ENCODE peak calls at places on chromosome 19, in ten cellular contexts. W is cardiac muscle cell; Y is CD4-positive, alpha-beta T cell; O is nephron progenitor cell; F is astrocyte of the cerebellum; R is lower leg skin; A is HepG2; T is activated CD8-positive, alpha-beta T cell treated with anti-CD3 and anti-CD28 coated beads for 36 hours; H is AG04450; C is GM13976. U is an unnamed sample.

GRCh38 chr19:10981496-10981895 is 20.7 kb downstream of the SMARCA4 start:
- DNase-seq in O (no peak), W (no peak), R (no peak), C (peak), Y (no peak), A (no peak), T (no peak), H (peak), F (no peak), U (no peak)

GRCh38 chr19:6971366-6971765 is 49.9 kb downstream of the MBD3L2B start:
- DNase-seq in C (no peak), O (no peak), W (no peak), T (no peak), A (no peak), Y (no peak), F (no peak), H (no peak), R (no peak), U (no peak)

GRCh38 chr19:42288881-42289555 is 12.9 kb upstream of the PRR19 start:
- DNase-seq in C (no peak), H (no peak), W (no peak), T (no peak), F (no peak), Y (no peak), O (no peak), A (no peak), R (no peak), U (no peak)

GRCh38 chr19:8487137-8487851 is 15.1 kb downstream of the PRAM1 start:
- DNase-seq in R (no peak), A (no peak), Y (peak), W (no peak), O (no peak), T (peak), C (peak), H (no peak), F (no peak), U (no peak)

GRCh38 chr19:29431332-29431731 is 94.5 kb upstream of the VSTM2B start:
- DNase-seq in T (no peak), C (no peak), H (no peak), F (no peak), Y (no peak), A (no peak), W (no peak), O (no peak), R (no peak), U (no peak)

GRCh38 chr19:28502879-28503734 is 709.8 kb downstream of the UQCRFS1 start:
- DNase-seq in Y (no peak), F (no peak), H (no peak), C (no peak), T (no peak), A (no peak), W (no peak), R (peak), O (no peak), U (no peak)

GRCh38 chr19:13231663-13232062 is 81.5 kb downstream of the IER2 start:
- DNase-seq in H (no peak), R (no peak), C (no peak), Y (no peak), F (no peak), A (no peak), W (no peak), O (no peak), T (no peak), U (no peak)

GRCh38 chr19:39802958-39803357 is 24.3 kb downstream of the LEUTX start:
- DNase-seq in C (no peak), A (no peak), H (no peak), O (no peak), Y (no peak), T (no peak), F (no peak), W (no peak), R (no peak), U (no peak)

GRCh38 chr19:36514012-36514612 is 14.0 kb downstream of the ZNF260 start:
- DNase-seq in H (no peak), F (no peak), C (no peak), A (no peak), Y (no peak), O (no peak), R (no peak), T (no peak), W (no peak), U (no peak)

GRCh38 chr19:37980419-37980975 is 73.5 kb downstream of the SIPA1L3 start:
- DNase-seq in F (no peak), O (no peak), A (no peak), Y (no peak), W (no peak), C (no peak), R (peak), T (no peak), H (no peak), U (no peak)

GRCh38 chr19:19514215-19514633 is 1.1 kb downstream of the TSSK6 start:
- DNase-seq in Y (no peak), C (no peak), F (no peak), H (no peak), O (no peak), W (peak), A (no peak), T (no peak), R (no peak), U (no peak)

GRCh38 chr19:19410553-19411550 is 5.4 kb downstream of the GATAD2A start:
- DNase-seq in Y (no peak), R (no peak), H (no peak), T (peak), W (no peak), A (no peak), F (no peak), C (peak), O (no peak), U (peak)

GRCh38 chr19:13978306-13978705 is 26.0 kb downstream of the DCAF15 start:
- DNase-seq in O (peak), H (no peak), Y (no peak), W (peak), A (no peak), C (no peak), R (peak), T (peak), F (no peak), U (no peak)

GRCh38 chr19:49554701-49555181 is 25.6 kb downstream of the NOSIP start:
- DNase-seq in W (peak), F (no peak), H (no peak), R (no peak), C (no peak), O (no peak), Y (no peak), T (peak), A (no peak), U (no peak)

GRCh38 chr19:18785179-18786124 is 5.7 kb downstream of the COMP start:
- DNase-seq in R (peak), A (peak), H (no peak), T (peak), Y (peak), F (no peak), C (peak), W (peak), O (peak), U (peak)

GRCh38 chr19:11560404-11560988 is 1.5 kb upstream of the ELOF1 start:
- DNase-seq in Y (peak), H (peak), C (peak), R (no peak), A (peak), F (peak), O (peak), W (peak), T (peak), U (peak)

GRCh38 chr19:43662487-43662886 is 7.5 kb downstream of the PLAUR start:
- DNase-seq in Y (no peak), H (no peak), C (no peak), T (no peak), R (no peak), W (peak), A (peak), O (no peak), F (no peak), U (no peak)

GRCh38 chr19:47247308-47247990 is 8.9 kb upstream of the CCDC9 start:
- DNase-seq in H (peak), R (peak), A (peak), Y (peak), W (peak), O (peak), T (peak), C (peak), F (peak), U (peak)

GRCh38 chr19:13574933-13575332 is 68.7 kb upstream of the CACNA1A start:
- DNase-seq in H (no peak), C (no peak), A (peak), O (peak), W (peak), Y (no peak), F (no peak), R (no peak), T (no peak), U (no peak)

GRCh38 chr19:39544201-39544903 is 4.4 kb upstream of the EID2 start:
- DNase-seq in R (no peak), Y (no peak), W (peak), T (peak), H (no peak), F (no peak), O (no peak), C (no peak), A (no peak), U (no peak)

GRCh38 chr19:28481674-28482073 is 731.3 kb downstream of the UQCRFS1 start:
- DNase-seq in A (no peak), Y (no peak), R (no peak), F (no peak), C (no peak), O (no peak), W (no peak), T (no peak), H (no peak), U (no peak)

GRCh38 chr19:47369923-47370625 is 21.0 kb downstream of the DHX34 start:
- DNase-seq in R (no peak), F (no peak), A (no peak), T (no peak), H (peak), O (no peak), Y (no peak), W (peak), C (no peak), U (no peak)

GRCh38 chr19:10180459-10180858 is 14.3 kb downstream of the DNMT1 start:
- DNase-seq in W (no peak), H (no peak), C (no peak), F (no peak), Y (no peak), R (no peak), O (no peak), A (no peak), T (no peak), U (no peak)

GRCh38 chr19:29370276-29370675 is 155.5 kb upstream of the VSTM2B start:
- DNase-seq in A (no peak), C (no peak), W (no peak), Y (no peak), F (no peak), O (no peak), T (no peak), R (no peak), H (no peak), U (no peak)

GRCh38 chr19:45884682-45885555 is 1.0 kb downstream of the IRF2BP1 start:
- DNase-seq in T (peak), Y (no peak), O (peak), C (peak), F (no peak), A (no peak), W (no peak), H (no peak), R (no peak), U (peak)

GRCh38 chr19:43718627-43719377 is 2.9 kb downstream of the IRGC start:
- DNase-seq in W (no peak), H (no peak), A (no peak), O (no peak), R (no peak), Y (no peak), C (no peak), F (no peak), T (no peak), U (no peak)

GRCh38 chr19:9354651-9355050 is 8.2 kb upstream of the ZNF177 start:
- DNase-seq in W (no peak), R (no peak), A (no peak), O (no peak), Y (no peak), H (no peak), T (no peak), C (no peak), F (no peak), U (no peak)

GRCh38 chr19:28793391-28794168 is 419.4 kb downstream of the UQCRFS1 start:
- DNase-seq in C (no peak), W (no peak), F (no peak), O (peak), Y (no peak), T (no peak), H (no peak), A (no peak), R (no peak), U (no peak)

GRCh38 chr19:56137405-56137804 is 3.7 kb upstream of the ZNF444 start:
- DNase-seq in W (no peak), R (no peak), H (no peak), T (no peak), F (no peak), O (no peak), Y (no peak), C (no peak), A (no peak), U (no peak)

GRCh38 chr19:17658240-17658639 is 29.9 kb downstream of the UNC13A start:
- DNase-seq in T (no peak), Y (no peak), H (no peak), O (no peak), W (no peak), A (no peak), R (no peak), C (no peak), F (no peak), U (no peak)

GRCh38 chr19:29538651-29539050 is 12.9 kb downstream of the VSTM2B start:
- DNase-seq in H (no peak), C (no peak), F (no peak), T (no peak), A (no peak), R (no peak), Y (no peak), W (no peak), O (no peak), U (no peak)

GRCh38 chr19:28836366-28836765 is 376.6 kb downstream of the UQCRFS1 start:
- DNase-seq in F (no peak), C (no peak), R (no peak), H (no peak), O (no peak), Y (no peak), T (no peak), A (no peak), W (no peak), U (no peak)

GRCh38 chr19:47133021-47133471 is 2.4 kb downstream of the SAE1 start:
- DNase-seq in A (no peak), C (no peak), O (no peak), Y (no peak), W (no peak), T (no peak), F (no peak), H (no peak), R (no peak), U (no peak)

GRCh38 chr19:33194527-33194883 is 375 bp downstream of the LRP3 start:
- DNase-seq in F (no peak), H (no peak), A (no peak), R (no peak), O (peak), Y (no peak), W (peak), C (no peak), T (no peak), U (no peak)

GRCh38 chr19:8926341-8926740 is 83.9 kb downstream of the MUC16 start:
- DNase-seq in A (no peak), R (no peak), O (no peak), H (no peak), W (no peak), C (no peak), F (no peak), T (no peak), Y (no peak), U (no peak)

GRCh38 chr19:44747739-44748425 is 626 bp upstream of the BCL3 start:
- DNase-seq in T (peak), Y (no peak), A (peak), W (peak), H (no peak), O (no peak), F (no peak), R (peak), C (no peak), U (no peak)

GRCh38 chr19:23957660-23958281 is 43.1 kb downstream of the ZNF726 start:
- DNase-seq in T (no peak), R (no peak), F (no peak), O (no peak), H (peak), W (no peak), A (no peak), C (no peak), Y (no peak), U (no peak)

DNA sequence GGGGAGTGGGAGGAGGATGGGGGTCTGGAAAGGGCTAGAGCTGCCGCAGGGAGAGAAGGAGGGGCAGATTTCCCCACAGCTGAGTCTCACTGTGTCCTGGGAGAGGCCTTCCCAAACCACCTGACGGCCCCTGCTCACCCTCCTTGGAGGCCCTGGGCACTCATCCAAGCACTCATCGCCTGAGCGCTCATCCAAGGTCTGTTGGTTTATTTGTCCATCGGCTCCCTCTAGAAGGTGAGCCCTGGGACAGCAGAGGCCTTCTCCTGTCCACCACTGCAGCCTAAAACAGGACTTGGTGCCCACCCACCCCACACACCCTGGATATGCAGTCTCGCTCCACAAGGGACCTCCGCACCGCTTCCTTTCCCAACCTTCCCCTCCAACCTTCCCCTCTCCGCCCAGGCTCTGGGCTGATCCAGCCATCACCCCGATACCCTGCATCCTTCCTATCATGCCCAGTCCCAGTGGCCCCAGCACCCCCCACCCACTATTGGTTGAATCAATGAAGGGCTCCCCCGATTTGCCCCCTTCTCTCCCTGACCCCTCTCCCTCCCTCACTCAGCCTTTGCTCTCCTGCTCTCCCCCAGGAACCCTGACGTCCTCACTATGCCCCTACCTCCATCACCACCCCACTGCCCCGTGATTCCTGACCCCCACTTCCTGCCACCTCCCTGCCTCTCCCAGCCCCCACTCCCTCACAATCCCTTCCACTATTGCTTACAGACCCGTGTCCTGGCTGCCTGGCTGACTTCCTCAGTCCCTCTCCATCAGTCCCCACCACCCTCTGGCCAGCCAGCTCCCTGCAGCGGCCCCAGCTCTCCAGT is 1.6 kb downstream of the UBXN6 start:
- DNase-seq in A (peak), C (no peak), H (no peak), T (no peak), W (peak), R (peak), O (peak), Y (no peak), F (peak), U (no peak)
- TF ChIP-seq CTCF in A (peak), C (no peak), H (peak), T (no peak), W (no peak), R (no peak), O (no peak), Y (no peak), F (peak), U (no peak)

DNA sequence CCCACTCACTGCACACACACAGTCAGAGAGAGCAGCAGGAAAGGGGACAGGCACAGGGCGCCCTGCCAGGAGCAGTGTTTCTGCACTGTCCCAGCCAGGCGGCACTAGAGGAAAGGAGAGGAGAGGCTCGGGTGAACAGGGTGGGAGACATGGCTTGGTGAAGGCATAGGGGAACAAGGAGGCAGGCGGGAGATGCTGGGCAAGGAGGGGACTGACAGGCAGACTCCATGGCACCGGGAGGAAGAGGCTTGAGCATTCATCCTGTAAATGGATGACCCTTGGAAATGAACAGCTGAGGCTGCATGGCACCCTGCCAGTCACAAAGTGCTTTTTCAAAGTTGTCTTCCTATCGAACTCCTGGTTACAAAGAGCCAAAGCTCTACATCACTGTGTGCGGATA is 22.5 kb downstream of the MED26 start:
- DNase-seq in O (no peak), W (no peak), F (no peak), H (no peak), T (no peak), C (no peak), A (no peak), Y (no peak), R (no peak), U (no peak)
- TF ChIP-seq CTCF in O (no peak), W (no peak), F (no peak), H (no peak), T (no peak), C (no peak), A (no peak), Y (no peak), R (no peak), U (no peak)

GRCh38 chr19:15398501-15399233 is 19.1 kb upstream of the AKAP8 start:
- DNase-seq in T (no peak), H (no peak), W (no peak), A (no peak), C (no peak), Y (no peak), R (peak), O (no peak), F (no peak), U (no peak)

GRCh38 chr19:15400521-15401396 is 18.0 kb downstream of the AKAP8L start:
- DNase-seq in A (no peak), C (no peak), H (no peak), W (no peak), F (no peak), O (no peak), T (no peak), R (peak), Y (no peak), U (no peak)

GRCh38 chr19:15399234-15399515 is 19.6 kb upstream of the AKAP8 start:
- DNase-seq in W (no peak), R (no peak), Y (no peak), H (no peak), F (no peak), A (no peak), O (no peak), T (no peak), C (no peak), U (no peak)

GRCh38 chr19:15401397-15401710 is 17.4 kb downstream of the AKAP8L start:
- DNase-seq in R (no peak), W (no peak), H (no peak), O (no peak), F (no peak), Y (no peak), A (no peak), T (no peak), C (no peak), U (no peak)

DNA sequence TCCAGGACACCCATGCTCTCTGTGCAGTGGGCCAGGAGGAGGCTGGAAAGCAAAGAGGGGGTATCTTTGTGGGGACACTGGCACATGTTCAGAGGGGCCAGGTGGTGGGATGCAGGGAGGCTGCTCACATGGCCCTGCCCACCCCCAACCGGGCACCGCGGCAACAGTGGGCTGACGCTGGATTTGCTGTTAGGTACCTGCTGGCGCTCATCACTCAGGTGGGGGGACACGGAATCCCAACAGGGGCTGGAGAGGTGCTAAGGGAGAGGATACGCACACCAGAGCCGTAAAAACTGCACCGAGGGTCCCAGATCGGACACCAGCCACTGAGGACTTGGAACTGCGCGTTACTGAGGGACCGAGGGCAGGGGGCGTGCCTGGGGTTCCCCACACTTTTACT is 19.2 kb downstream of the AKAP8L start:
- DNase-seq in W (no peak), T (no peak), H (no peak), R (peak), O (no peak), C (no peak), Y (no peak), A (no peak), F (no peak), U (no peak)
- TF ChIP-seq CTCF in W (no peak), T (no peak), H (no peak), R (no peak), O (no peak), C (no peak), Y (no peak), A (no peak), F (no peak), U (no peak)

DNA sequence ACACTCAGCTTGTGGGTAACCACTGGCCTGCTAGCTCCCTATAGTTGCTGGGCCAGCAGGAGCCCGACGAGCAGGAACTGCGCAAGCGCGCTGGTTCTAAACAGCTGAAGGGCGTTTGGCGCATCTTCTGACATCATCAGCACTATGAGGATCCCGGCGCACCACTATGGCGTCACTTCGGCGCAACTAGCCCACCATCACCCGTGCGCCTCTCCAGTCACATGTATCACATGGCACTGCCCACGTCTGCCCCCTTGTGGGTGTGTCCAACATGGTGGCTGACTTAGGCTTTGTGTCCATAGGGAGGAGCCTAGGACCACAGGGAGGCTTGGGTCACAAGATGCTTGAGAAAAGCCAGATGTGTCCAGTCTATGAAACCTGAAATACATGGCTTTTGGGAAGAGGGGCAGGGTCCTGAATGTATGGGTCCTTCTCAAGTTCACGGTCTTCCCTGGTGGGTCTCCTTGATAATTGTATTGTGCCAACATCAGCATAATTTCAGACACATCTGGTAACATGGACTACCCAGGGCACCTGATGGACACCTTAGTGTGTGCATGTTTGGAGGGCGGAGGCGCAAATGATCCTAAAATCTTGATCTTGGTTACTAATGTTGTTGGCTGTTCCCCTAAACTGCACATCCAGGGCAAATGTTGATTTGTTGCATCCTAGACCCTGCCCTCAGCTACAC is 18.0 kb downstream of the KLK4 start:
- DNase-seq in R (no peak), C (no peak), H (no peak), O (no peak), A (no peak), T (peak), Y (no peak), F (no peak), W (no peak), U (no peak)
- TF ChIP-seq CTCF in R (no peak), C (no peak), H (no peak), O (no peak), A (no peak), T (no peak), Y (no peak), F (no peak), W (no peak), U (peak)

U was measured in GM13977.